ENCODE peak calls at places on chromosomes 12 and 14, in four cellular contexts. Z is lower lobe of right lung; R is stimulated activated CD8-positive, alpha-beta memory T cell treated with anti-CD3 and anti-CD28 coated beads, Interleukin-2, amount 100 ng/mL, for 1 hour; N is activated naive CD8-positive, alpha-beta T cell treated with anti-CD3 and anti-CD28 coated beads, Interleukin-2, amount 50 U/mL, for 16 hours. D is an unnamed sample.

GRCh38 chr12:122984612-122985358 is 4.3 kb downstream of the ARL6IP4 start:
- DNase-seq in Z (peak), R (no peak), N (no peak), D (no peak)

GRCh38 chr14:71704210-71704609 is 228.0 kb upstream of the RGS6 start:
- DNase-seq in Z (no peak), R (no peak), N (no peak), D (no peak)

GRCh38 chr12:11958216-11959091 is 112.3 kb upstream of the BCL2L14 start:
- DNase-seq in Z (no peak), R (no peak), N (no peak), D (peak)

GRCh38 chr14:71399057-71399487 is 491.8 kb downstream of the PCNX1 start:
- DNase-seq in Z (no peak), R (no peak), N (no peak), D (no peak)

GRCh38 chr14:84965279-84965678 is 564.7 kb upstream of the FLRT2 start:
- DNase-seq in Z (no peak), R (no peak), N (no peak), D (no peak)

GRCh38 chr12:53474077-53474476 is 22.2 kb downstream of the PCBP2 start:
- DNase-seq in Z (no peak), R (no peak), N (no peak), D (no peak)

GRCh38 chr14:53951661-53952265 is 4.9 kb downstream of the BMP4 start:
- DNase-seq in Z (no peak), R (no peak), N (no peak), D (no peak)

GRCh38 chr12:132596016-132596415 is 14.4 kb downstream of the LRCOL1 start:
- DNase-seq in Z (no peak), R (no peak), N (no peak), D (no peak)

GRCh38 chr12:92297932-92298681 is 152.5 kb upstream of the BTG1 start:
- DNase-seq in Z (no peak), R (no peak), N (no peak), D (no peak)

GRCh38 chr12:68899251-68899771 is 33.7 kb downstream of the CPM start:
- DNase-seq in Z (peak), R (no peak), N (no peak), D (no peak)

GRCh38 chr12:69002969-69003368 is 70.0 kb upstream of the CPM start:
- DNase-seq in Z (no peak), R (no peak), N (no peak), D (no peak)

GRCh38 chr12:88334271-88334670 is 192.2 kb downstream of the TMTC3 start:
- DNase-seq in Z (no peak), R (no peak), N (no peak), D (no peak)

GRCh38 chr12:94190623-94191022 is 42.2 kb downstream of the PLXNC1 start:
- DNase-seq in Z (no peak), R (no peak), N (no peak), D (no peak)

GRCh38 chr12:13973981-13974380 is 7.4 kb downstream of the GRIN2B start:
- DNase-seq in Z (no peak), R (no peak), N (no peak), D (no peak)

GRCh38 chr14:91254456-91254855 is 10.0 kb upstream of the GPR68 start:
- DNase-seq in Z (no peak), R (no peak), N (no peak), D (no peak)

GRCh38 chr12:108459106-108459505 is 56.0 kb upstream of the FICD start:
- DNase-seq in Z (no peak), R (no peak), N (no peak), D (no peak)

GRCh38 chr14:25828562-25828961 is 769.3 kb downstream of the NOVA1 start:
- DNase-seq in Z (no peak), R (no peak), N (no peak), D (no peak)

GRCh38 chr12:41189395-41190251 is 1.5 kb downstream of the PDZRN4 start:
- DNase-seq in Z (no peak), R (no peak), N (no peak), D (no peak)

GRCh38 chr12:132517740-132518100 is 27.8 kb downstream of the FBRSL1 start:
- DNase-seq in Z (no peak), R (no peak), N (no peak), D (no peak)

GRCh38 chr12:123099556-123100192 is 51.2 kb downstream of the PITPNM2 start:
- DNase-seq in Z (no peak), R (no peak), N (no peak), D (no peak)

GRCh38 chr14:75689012-75689411 is 28.0 kb downstream of the TTLL5 start:
- DNase-seq in Z (no peak), R (no peak), N (no peak), D (no peak)

GRCh38 chr14:94773017-94773681 is 3.2 kb upstream of the GSC start:
- DNase-seq in Z (no peak), R (no peak), N (no peak), D (no peak)

GRCh38 chr14:79571361-79571760 is 639.9 kb downstream of the DIO2 start:
- DNase-seq in Z (no peak), R (no peak), N (no peak), D (no peak)

GRCh38 chr12:54000774-54001114 is 783 bp downstream of the HOXC9 start:
- DNase-seq in Z (no peak), R (no peak), N (no peak), D (no peak)

GRCh38 chr12:100827901-100828520 is 33.4 kb downstream of the ANO4 start:
- DNase-seq in Z (no peak), R (no peak), N (no peak), D (no peak)

GRCh38 chr14:101410126-101410525 is 151.2 kb upstream of the DIO3 start:
- DNase-seq in Z (no peak), R (no peak), N (no peak), D (no peak)

GRCh38 chr12:122899887-122900286 is 4.0 kb upstream of the VPS37B start:
- DNase-seq in Z (no peak), R (no peak), N (no peak), D (no peak)

GRCh38 chr12:92085040-92085439 is 60.6 kb downstream of the BTG1 start:
- DNase-seq in Z (no peak), R (no peak), N (no peak), D (no peak)